ENCODE peak calls at places on chromosome 18, in five cellular contexts. G, U, R, H and O are unnamed samples.

GRCh38 chr18:60935046-60935445 is 398.2 kb upstream of the CDH20 start:
- DNase-seq in G (no peak), U (no peak), R (no peak), H (no peak), O (no peak)

GRCh38 chr18:76994086-76994654 is 138.4 kb downstream of the MBP start:
- DNase-seq in G (no peak), U (no peak), R (no peak), H (no peak), O (no peak)

GRCh38 chr18:46060359-46060841 is 11.7 kb downstream of the PSTPIP2 start:
- DNase-seq in G (no peak), U (no peak), R (no peak), H (no peak), O (no peak)

GRCh38 chr18:34655131-34655530 is 55.0 kb upstream of the DTNA start:
- DNase-seq in G (no peak), U (no peak), R (no peak), H (no peak), O (no peak)

GRCh38 chr18:47418746-47419145 is 167.3 kb upstream of the SKOR2 start:
- DNase-seq in G (no peak), U (no peak), R (no peak), H (no peak), O (no peak)

GRCh38 chr18:24559474-24560018 is 99.1 kb downstream of the HRH4 start:
- DNase-seq in G (no peak), U (no peak), R (no peak), H (no peak), O (no peak)

GRCh38 chr18:63578357-63578958 is 8.7 kb upstream of the SERPINB13 start:
- DNase-seq in G (no peak), U (no peak), R (peak; percentile 57), H (no peak), O (peak; percentile 35)

GRCh38 chr18:41096504-41096903 is 858.5 kb upstream of the PIK3C3 start:
- DNase-seq in G (no peak), U (no peak), R (peak; percentile 61), H (no peak), O (no peak)

GRCh38 chr18:9596257-9596656 is 18.1 kb downstream of the PPP4R1 start:
- DNase-seq in G (no peak), U (no peak), R (no peak), H (no peak), O (no peak)

GRCh38 chr18:32333781-32334180 is 136.9 kb downstream of the GAREM1 start:
- DNase-seq in G (no peak), U (no peak), R (no peak), H (no peak), O (no peak)

GRCh38 chr18:34458371-34458770 is 233.7 kb upstream of the NOL4 start:
- DNase-seq in G (no peak), U (no peak), R (no peak), H (no peak), O (no peak)

GRCh38 chr18:13510594-13510993 is 215.8 kb downstream of the FAM210A start:
- DNase-seq in G (no peak), U (no peak), R (no peak), H (no peak), O (no peak)

GRCh38 chr18:62838475-62839098 is 123.2 kb downstream of the PHLPP1 start:
- DNase-seq in G (no peak), U (no peak), R (no peak), H (no peak), O (peak; percentile 45)

GRCh38 chr18:79199691-79200374 is 130.6 kb downstream of the ATP9B start:
- DNase-seq in G (no peak), U (no peak), R (no peak), H (no peak), O (no peak)

GRCh38 chr18:27823053-27823452 is 353.9 kb downstream of the CDH2 start:
- DNase-seq in G (no peak), U (no peak), R (no peak), H (no peak), O (no peak)

GRCh38 chr18:24490545-24490944 is 30.1 kb downstream of the HRH4 start:
- DNase-seq in G (no peak), U (no peak), R (no peak), H (no peak), O (no peak)

GRCh38 chr18:24633121-24633520 is 172.7 kb downstream of the HRH4 start:
- DNase-seq in G (no peak), U (no peak), R (no peak), H (no peak), O (no peak)

GRCh38 chr18:61637905-61638304 is 254.9 kb downstream of the RNF152 start:
- DNase-seq in G (no peak), U (no peak), R (no peak), H (no peak), O (no peak)

GRCh38 chr18:77062518-77063003 is 70.0 kb downstream of the MBP start:
- DNase-seq in G (no peak), U (no peak), R (no peak), H (no peak), O (peak; percentile 56)

GRCh38 chr18:8261651-8262091 is 347.6 kb upstream of the RAB12 start:
- DNase-seq in G (no peak), U (no peak), R (no peak), H (no peak), O (no peak)

GRCh38 chr18:76348267-76349066 is 146.6 kb downstream of the ZNF516 start:
- DNase-seq in G (no peak), U (no peak), R (no peak), H (no peak), O (no peak)

GRCh38 chr18:45993441-45993840 is 26.3 kb upstream of the EPG5 start:
- DNase-seq in G (no peak), U (no peak), R (no peak), H (no peak), O (no peak)

GRCh38 chr18:79934311-79935097 is 16.9 kb downstream of the SLC66A2 start:
- DNase-seq in G (no peak), U (peak; percentile 24), R (peak; percentile 53), H (peak; percentile 61), O (no peak)

GRCh38 chr18:7202119-7202680 is 28.7 kb upstream of the LRRC30 start:
- DNase-seq in G (no peak), U (no peak), R (no peak), H (no peak), O (no peak)

GRCh38 chr18:59268127-59268721 is 5.0 kb downstream of the RAX start:
- DNase-seq in G (no peak), U (no peak), R (no peak), H (no peak), O (peak; percentile 16)

GRCh38 chr18:32884543-32884942 is 111.7 kb upstream of the KLHL14 start:
- DNase-seq in G (no peak), U (no peak), R (no peak), H (no peak), O (peak; percentile 13)

GRCh38 chr18:20971886-20972267 is 139.7 kb downstream of the ROCK1 start:
- DNase-seq in G (no peak), U (no peak), R (peak; percentile 7), H (no peak), O (peak; percentile 6)

GRCh38 chr18:49081511-49082146 is 130.9 kb upstream of the SMAD7 start:
- DNase-seq in G (no peak), U (no peak), R (no peak), H (no peak), O (peak; percentile 31)

GRCh38 chr18:76357585-76358265 is 137.3 kb downstream of the ZNF516 start:
- DNase-seq in G (no peak), U (no peak), R (no peak), H (no peak), O (no peak)

GRCh38 chr18:9595197-9595596 is 19.2 kb downstream of the PPP4R1 start:
- DNase-seq in G (no peak), U (no peak), R (no peak), H (no peak), O (no peak)

GRCh38 chr18:61079714-61080113 is 253.5 kb upstream of the CDH20 start:
- DNase-seq in G (no peak), U (no peak), R (no peak), H (no peak), O (no peak)

GRCh38 chr18:21298351-21298750 is 56.3 kb downstream of the GREB1L start:
- DNase-seq in G (no peak), U (no peak), R (no peak), H (no peak), O (no peak)

GRCh38 chr18:69945220-69946114 is 2.2 kb downstream of the CD226 start:
- DNase-seq in G (no peak), U (no peak), R (no peak), H (no peak), O (no peak)

GRCh38 chr18:50307738-50308470 is 20.4 kb upstream of the CXXC1 start:
- DNase-seq in G (peak; percentile 88), U (peak; percentile 92), R (peak; percentile 95), H (peak; percentile 93), O (peak; percentile 96)